ENCODE peak calls at places on chromosomes 5 and 9, in seven cellular contexts. K, U, F, L, Y, E and H are unnamed samples.

GRCh38 chr9:74497750-74498615 is 848 bp downstream of the RORB start:
- DNase-seq in E (peak; percentile 14), L (no peak), F (peak; percentile 14), U (peak; percentile 63), Y (no peak), K (no peak), H (peak; percentile 24)

GRCh38 chr5:659496-660263 is 33.5 kb downstream of the TPPP start:
- DNase-seq in U (no peak), F (no peak), Y (no peak), K (no peak), L (no peak), E (no peak), H (no peak)

GRCh38 chr5:131263648-131264452 is at the start of gene CDC42SE2:
- DNase-seq in U (peak; percentile 87), K (peak; percentile 95), E (peak; percentile 90), Y (peak; percentile 86), F (peak; percentile 88), L (peak; percentile 44), H (peak; percentile 87)

GRCh38 chr9:7273575-7273974 is 515.8 kb downstream of the KDM4C start:
- DNase-seq in L (no peak), K (no peak), F (no peak), Y (no peak), E (no peak), U (no peak), H (no peak)

GRCh38 chr5:64144429-64145215 is 21.0 kb upstream of the RNF180 start:
- DNase-seq in L (no peak), E (peak; percentile 43), F (no peak), Y (no peak), U (no peak), K (no peak), H (no peak)

GRCh38 chr9:70392189-70392588 is 22.3 kb downstream of the KLF9 start:
- DNase-seq in L (no peak), E (no peak), K (peak; percentile 21), U (no peak), Y (no peak), F (no peak), H (no peak)

GRCh38 chr5:102866315-102866693 is 111.2 kb downstream of the PAM start:
- DNase-seq in K (no peak), L (no peak), E (peak; percentile 3), U (no peak), F (no peak), Y (no peak), H (no peak)

GRCh38 chr9:35431467-35431866 is 58.4 kb upstream of the RUSC2 start:
- DNase-seq in E (no peak), K (no peak), F (no peak), U (no peak), L (no peak), Y (no peak), H (no peak)

GRCh38 chr5:145350501-145350900 is 484.6 kb downstream of the PRELID2 start:
- DNase-seq in Y (no peak), F (no peak), L (peak; percentile 74), E (peak; percentile 34), U (no peak), K (no peak), H (no peak)

GRCh38 chr9:13427587-13427986 is 148.1 kb upstream of the MPDZ start:
- DNase-seq in K (peak; percentile 57), U (no peak), L (peak; percentile 68), F (no peak), Y (no peak), E (peak; percentile 34), H (peak; percentile 36)

GRCh38 chr5:39721394-39721793 is 296.6 kb upstream of the DAB2 start:
- DNase-seq in K (no peak), U (no peak), Y (no peak), F (no peak), E (no peak), L (no peak), H (no peak)

GRCh38 chr5:34484190-34484589 is 171.9 kb upstream of the RAI14 start:
- DNase-seq in K (no peak), E (no peak), Y (no peak), L (no peak), F (no peak), U (no peak), H (no peak)

GRCh38 chr5:110086658-110087388 is 397.1 kb downstream of the MAN2A1 start:
- DNase-seq in E (peak; percentile 62), K (no peak), L (peak; percentile 82), Y (peak; percentile 3), U (no peak), F (no peak), H (no peak)

GRCh38 chr9:4743131-4743875 is 2.3 kb upstream of the AK3 start:
- DNase-seq in U (peak; percentile 18), K (no peak), L (no peak), E (peak; percentile 29), Y (no peak), F (no peak), H (no peak)

GRCh38 chr5:94468531-94468930 is 149.9 kb downstream of the KIAA0825 start:
- DNase-seq in F (no peak), L (no peak), K (no peak), U (no peak), E (no peak), Y (no peak), H (no peak)

GRCh38 chr9:131121346-131121745 is 4.0 kb upstream of the NUP214 start:
- DNase-seq in Y (no peak), L (no peak), F (no peak), K (no peak), E (no peak), U (no peak), H (no peak)

GRCh38 chr9:112041536-112042243 is 133.4 kb downstream of the SUSD1 start:
- DNase-seq in L (peak; percentile 99), U (peak; percentile 38), K (no peak), E (peak; percentile 99), F (no peak), Y (no peak), H (no peak)

GRCh38 chr5:39876146-39876545 is 451.4 kb upstream of the DAB2 start:
- DNase-seq in Y (no peak), K (no peak), E (no peak), F (no peak), L (no peak), U (no peak), H (no peak)

GRCh38 chr9:107059215-107059614 is 196.2 kb downstream of the ZNF462 start:
- DNase-seq in K (no peak), Y (no peak), E (no peak), F (no peak), U (no peak), L (no peak), H (no peak)

GRCh38 chr9:80954521-80954920 is 734.8 kb downstream of the TLE1 start:
- DNase-seq in Y (no peak), E (no peak), L (no peak), F (no peak), K (no peak), U (no peak), H (no peak)

GRCh38 chr9:36132081-36132480 is 4.5 kb upstream of the GLIPR2 start:
- DNase-seq in L (no peak), Y (no peak), K (no peak), U (no peak), F (no peak), E (no peak), H (no peak)

GRCh38 chr5:172823840-172824362 is 10.2 kb upstream of the ERGIC1 start:
- DNase-seq in E (no peak), K (no peak), L (no peak), Y (no peak), F (no peak), U (no peak), H (no peak)

GRCh38 chr5:84816160-84816559 is 431.5 kb upstream of the EDIL3 start:
- DNase-seq in F (no peak), K (no peak), E (no peak), U (no peak), L (no peak), Y (no peak), H (no peak)
- TF ChIP-seq CTCF in F (no peak), K (no peak), E (no peak), U (no peak), L (no peak), Y (no peak), H (no peak)

GRCh38 chr9:76561887-76562286 is 102.9 kb downstream of the GCNT1 start:
- DNase-seq in F (no peak), E (no peak), Y (no peak), K (peak; percentile 27), L (no peak), U (no peak), H (no peak)
- TF ChIP-seq CTCF in F (no peak), E (no peak), Y (no peak), K (no peak), L (no peak), U (no peak), H (no peak)

GRCh38 chr5:55234171-55234700 is 828 bp upstream of the CCNO start:
- DNase-seq in L (peak; percentile 4), F (no peak), E (peak; percentile 52), U (peak; percentile 33), K (no peak), Y (no peak), H (no peak)

GRCh38 chr5:55231029-55231475 is 2.4 kb downstream of the CCNO start:
- DNase-seq in U (no peak), F (no peak), L (no peak), K (no peak), E (no peak), Y (no peak), H (no peak)

GRCh38 chr5:55231476-55232193 is 1.8 kb downstream of the CCNO start:
- DNase-seq in F (no peak), E (no peak), L (no peak), K (no peak), U (peak; percentile 24), Y (no peak), H (peak; percentile 26)

GRCh38 chr5:55232194-55232984 is 1.0 kb downstream of the CCNO start:
- DNase-seq in E (peak; percentile 81), K (no peak), F (no peak), U (peak; percentile 72), L (no peak), Y (no peak), H (peak; percentile 19)

GRCh38 chr5:55232985-55233928 is at the start of gene CCNO:
- DNase-seq in L (peak; percentile 34), F (peak; percentile 67), Y (peak; percentile 41), U (peak; percentile 84), K (peak; percentile 81), E (peak; percentile 90), H (peak; percentile 62)
- TF ChIP-seq CTCF in L (peak; percentile 4), F (no peak), Y (no peak), U (no peak), K (peak; percentile 29), E (peak; percentile 36), H (no peak)

GRCh38 chr9:27195191-27195590 is 86.2 kb downstream of the TEK start:
- DNase-seq in K (no peak), E (no peak), F (no peak), U (no peak), Y (no peak), L (no peak), H (no peak)

GRCh38 chr9:27202056-27202455 is 93.0 kb downstream of the TEK start:
- DNase-seq in K (no peak), L (no peak), U (no peak), F (no peak), Y (no peak), E (no peak), H (no peak)

GRCh38 chr9:27196383-27196782 is 87.4 kb downstream of the TEK start:
- DNase-seq in K (no peak), L (no peak), F (no peak), E (no peak), Y (no peak), U (no peak), H (no peak)

GRCh38 chr9:27194401-27195091 is 85.5 kb downstream of the TEK start:
- DNase-seq in F (no peak), K (no peak), L (peak; percentile 18), U (no peak), E (peak; percentile 77), Y (no peak), H (no peak)

GRCh38 chr9:27198175-27198574 is 89.2 kb downstream of the TEK start:
- DNase-seq in U (peak; percentile 22), L (no peak), E (no peak), Y (no peak), F (no peak), K (no peak), H (no peak)
- TF ChIP-seq CTCF in U (no peak), L (no peak), E (peak; percentile 49), Y (no peak), F (peak; percentile 44), K (no peak), H (no peak)